ENCODE peak calls at places on chromosomes 13 and 19, in eight cellular contexts. Q is esophagus muscularis mucosa, M is breast epithelium, C is GM12891, I is sigmoid colon, F is transverse colon, K is stomach, A is HCT116. S is an unnamed sample.

GRCh38 chr13:33207616-33207964 is 78.0 kb downstream of the STARD13 start:
- DNase-seq in C (no peak), F (no peak), A (no peak), K (no peak), I (no peak), M (no peak), Q (peak), S (no peak)

GRCh38 chr13:33446821-33447481 is 161.4 kb upstream of the STARD13 start:
- DNase-seq in F (no peak), I (no peak), K (peak), M (peak), A (no peak), C (no peak), Q (no peak), S (no peak)

GRCh38 chr19:55146648-55147218 is 2.3 kb downstream of the TNNT1 start:
- DNase-seq in M (no peak), F (no peak), C (no peak), A (peak), Q (no peak), I (no peak), K (no peak), S (no peak)

GRCh38 chr19:58545286-58546068 is 1.6 kb downstream of the TRIM28 start:
- DNase-seq in A (no peak), Q (no peak), K (no peak), I (peak), C (no peak), F (no peak), M (no peak), S (peak)

GRCh38 chr13:42816538-42816937 is 35.2 kb downstream of the FAM216B start:
- DNase-seq in I (no peak), M (no peak), A (no peak), C (no peak), Q (no peak), K (no peak), F (no peak), S (no peak)

GRCh38 chr13:41284512-41285288 is 21.3 kb upstream of the MTRF1 start:
- DNase-seq in K (peak), C (no peak), A (peak), M (no peak), Q (no peak), F (no peak), I (no peak), S (no peak)

GRCh38 chr19:51030631-51031030 is 4.2 kb downstream of the KLK12 start:
- DNase-seq in I (peak), A (no peak), K (no peak), C (no peak), M (no peak), F (no peak), Q (no peak), S (peak)

GRCh38 chr13:26052136-26052736 is 420 bp upstream of the SHISA2 start:
- DNase-seq in F (no peak), M (no peak), I (no peak), Q (no peak), K (no peak), C (no peak), A (no peak), S (no peak)

GRCh38 chr19:19550454-19550842 is 12.4 kb downstream of the CILP2 start:
- DNase-seq in C (no peak), K (no peak), Q (no peak), I (no peak), F (no peak), A (no peak), M (no peak), S (no peak)

GRCh38 chr13:22114630-22115311 is 443.9 kb downstream of the FGF9 start:
- DNase-seq in F (no peak), I (no peak), C (peak), A (no peak), M (no peak), Q (no peak), K (no peak), S (no peak)

GRCh38 chr13:49733181-49733951 is 42.1 kb upstream of the EBPL start:
- DNase-seq in F (no peak), M (peak), A (no peak), C (no peak), K (no peak), Q (no peak), I (no peak), S (no peak)

GRCh38 chr13:98930014-98930625 is 47.7 kb downstream of the DOCK9 start:
- DNase-seq in K (no peak), F (no peak), A (no peak), M (no peak), Q (no peak), C (no peak), I (no peak), S (no peak)

GRCh38 chr13:50106559-50106958 is 91.3 kb downstream of the KCNRG start:
- DNase-seq in K (no peak), Q (no peak), F (no peak), A (no peak), I (no peak), M (no peak), C (no peak), S (no peak)

GRCh38 chr13:58313219-58313618 is 681.7 kb downstream of the PCDH17 start:
- DNase-seq in K (no peak), M (no peak), I (no peak), C (no peak), Q (no peak), F (no peak), A (no peak), S (no peak)

GRCh38 chr13:112931028-112931934 is 37.7 kb upstream of the MCF2L start:
- DNase-seq in M (peak), F (peak), K (no peak), C (no peak), I (peak), A (peak), Q (no peak), S (no peak)

GRCh38 chr13:20125129-20125782 is 35.6 kb downstream of the GJA3 start:
- DNase-seq in K (no peak), Q (no peak), I (peak), M (no peak), C (no peak), A (no peak), F (no peak), S (peak)

GRCh38 chr19:55340144-55340783 is 588 bp downstream of the KMT5C start:
- DNase-seq in K (no peak), F (peak), C (no peak), I (no peak), Q (no peak), A (no peak), M (peak), S (peak)

GRCh38 chr19:5191091-5191490 is 149.5 kb downstream of the PTPRS start:
- DNase-seq in I (no peak), K (no peak), F (no peak), Q (no peak), C (no peak), M (no peak), A (no peak), S (no peak)

GRCh38 chr19:30781519-30781918 is 409.3 kb downstream of the ZNF536 start:
- DNase-seq in A (no peak), Q (peak), I (no peak), F (no peak), C (no peak), M (no peak), K (no peak), S (peak)

GRCh38 chr19:40335855-40336700 is 12.1 kb downstream of the C19orf47 start:
- DNase-seq in C (no peak), K (no peak), Q (no peak), I (no peak), M (no peak), A (no peak), F (no peak), S (no peak)

GRCh38 chr13:109836629-109837607 is 50.5 kb upstream of the IRS2 start:
- DNase-seq in F (peak), K (peak), C (no peak), M (no peak), Q (peak), I (no peak), A (no peak), S (no peak)

GRCh38 chr19:8922591-8922990 is 87.6 kb downstream of the MUC16 start:
- DNase-seq in A (no peak), F (no peak), Q (no peak), I (no peak), K (no peak), M (no peak), C (no peak), S (no peak)

GRCh38 chr19:8924283-8924682 is 85.9 kb downstream of the MUC16 start:
- DNase-seq in C (no peak), A (no peak), M (no peak), Q (no peak), F (no peak), I (no peak), K (no peak), S (no peak)

DNA sequence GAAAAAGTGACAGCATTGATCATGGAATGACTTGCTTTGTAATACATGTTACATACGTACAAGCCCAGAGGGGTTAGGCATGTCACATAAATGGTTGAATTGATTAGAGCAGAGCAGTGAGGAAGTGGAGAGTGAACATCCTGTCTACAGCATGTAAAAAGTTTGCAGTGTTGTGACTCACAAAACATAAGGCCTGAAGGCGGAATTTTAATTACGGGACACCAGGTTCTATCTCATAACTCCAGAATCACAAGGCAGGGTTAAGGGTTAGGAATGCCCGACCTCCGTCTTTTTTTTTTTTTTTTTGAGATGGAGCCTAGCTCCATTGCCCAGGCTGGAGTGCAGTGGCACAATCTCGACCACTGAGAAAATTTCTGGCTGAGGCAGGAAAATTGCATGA is 83.9 kb downstream of the MUC16 start:
- DNase-seq in M (no peak), I (no peak), F (no peak), C (no peak), A (no peak), Q (no peak), K (no peak), S (no peak)
- TF ChIP-seq POLR2A in M (no peak), I (no peak), F (no peak), C (no peak), A (no peak), Q (no peak), K (no peak), S (no peak)

GRCh38 chr19:38076337-38076736 is 147.7 kb downstream of the DPF1 start:
- DNase-seq in I (no peak), K (no peak), M (no peak), F (no peak), A (no peak), C (no peak), Q (no peak), S (no peak)

GRCh38 chr19:38078302-38078930 is 145.6 kb downstream of the DPF1 start:
- DNase-seq in I (no peak), A (no peak), M (no peak), C (no peak), K (no peak), F (no peak), Q (no peak), S (no peak)

GRCh38 chr19:38081547-38082255 is 142.3 kb downstream of the DPF1 start:
- DNase-seq in C (no peak), Q (no peak), F (no peak), A (no peak), I (no peak), K (no peak), M (no peak), S (no peak)

GRCh38 chr19:38082256-38083118 is 141.5 kb downstream of the DPF1 start:
- DNase-seq in C (no peak), F (no peak), Q (no peak), M (no peak), A (no peak), K (no peak), I (no peak), S (no peak)

DNA sequence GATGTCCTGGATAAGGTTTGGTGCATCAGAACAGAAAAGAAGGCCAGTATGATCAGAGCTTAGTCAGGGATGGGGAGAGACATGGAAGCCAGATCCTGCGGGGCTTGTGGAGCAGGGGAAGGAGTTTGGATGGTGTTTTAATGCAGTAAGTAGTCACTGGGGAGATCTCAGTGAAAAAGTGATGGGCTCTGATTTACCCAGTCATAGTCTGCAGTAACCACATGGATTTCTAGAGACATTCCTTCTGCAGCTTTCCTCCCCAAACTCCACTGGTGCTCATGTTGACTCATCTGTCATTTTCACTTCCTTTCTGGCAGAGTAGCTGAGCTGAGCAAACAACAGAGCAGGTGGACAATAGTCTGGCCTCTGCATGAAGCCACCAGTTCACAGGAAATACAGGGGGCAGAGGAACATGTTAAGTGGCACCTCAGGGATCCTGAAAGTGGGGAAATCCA is 144.1 kb downstream of the DPF1 start:
- DNase-seq in F (no peak), A (no peak), I (no peak), K (peak), C (peak), M (no peak), Q (peak), S (no peak)
- TF ChIP-seq POLR2AphosphoS5 in F (no peak), A (no peak), I (no peak), K (no peak), C (no peak), M (no peak), Q (no peak), S (no peak)

DNA sequence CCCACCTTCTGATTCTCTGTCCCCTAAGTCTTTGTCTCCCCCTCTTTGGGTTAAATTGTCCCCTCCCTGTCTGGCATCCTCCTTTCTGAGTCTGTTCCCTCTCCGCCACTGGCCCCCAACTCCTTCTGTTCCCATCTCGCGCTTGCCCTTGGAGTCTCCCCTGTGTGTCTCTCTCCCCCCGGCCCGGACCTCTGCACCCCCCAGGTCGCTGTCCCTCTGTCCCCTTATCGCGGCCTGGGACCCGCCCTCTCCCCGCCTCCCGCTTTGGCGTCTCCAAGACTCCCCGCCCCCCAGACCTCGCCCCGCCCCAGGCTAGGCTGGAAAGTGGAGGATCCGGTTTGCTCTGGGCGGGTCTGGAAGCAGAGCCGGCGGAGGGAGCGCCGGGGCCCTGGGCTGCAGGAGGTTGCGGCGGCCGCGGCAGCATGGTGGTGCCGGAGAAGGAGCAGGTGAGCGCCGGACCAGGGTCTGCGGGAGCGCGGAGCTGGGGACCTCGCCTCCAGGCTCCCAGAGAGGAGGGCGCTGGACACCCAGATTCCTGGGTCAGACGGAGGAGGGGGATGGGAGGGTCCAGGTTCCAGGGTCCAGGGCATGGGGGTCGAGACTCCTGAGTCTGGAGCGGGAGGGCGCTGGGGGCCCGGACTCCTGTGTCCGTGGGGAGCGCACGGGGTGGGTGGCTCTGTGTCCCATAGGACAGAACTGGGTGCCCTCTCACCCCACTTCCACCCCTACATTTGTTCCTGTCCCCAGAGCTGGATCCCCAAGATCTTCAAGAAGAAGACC is at the start of gene TRPM4:
- DNase-seq in C (no peak), A (peak), K (peak), M (peak), F (peak), Q (no peak), I (peak), S (peak)
- TF ChIP-seq POLR2A in C (no peak), A (peak), K (peak), M (peak), F (peak), Q (peak), I (peak), S (no peak)

DNA sequence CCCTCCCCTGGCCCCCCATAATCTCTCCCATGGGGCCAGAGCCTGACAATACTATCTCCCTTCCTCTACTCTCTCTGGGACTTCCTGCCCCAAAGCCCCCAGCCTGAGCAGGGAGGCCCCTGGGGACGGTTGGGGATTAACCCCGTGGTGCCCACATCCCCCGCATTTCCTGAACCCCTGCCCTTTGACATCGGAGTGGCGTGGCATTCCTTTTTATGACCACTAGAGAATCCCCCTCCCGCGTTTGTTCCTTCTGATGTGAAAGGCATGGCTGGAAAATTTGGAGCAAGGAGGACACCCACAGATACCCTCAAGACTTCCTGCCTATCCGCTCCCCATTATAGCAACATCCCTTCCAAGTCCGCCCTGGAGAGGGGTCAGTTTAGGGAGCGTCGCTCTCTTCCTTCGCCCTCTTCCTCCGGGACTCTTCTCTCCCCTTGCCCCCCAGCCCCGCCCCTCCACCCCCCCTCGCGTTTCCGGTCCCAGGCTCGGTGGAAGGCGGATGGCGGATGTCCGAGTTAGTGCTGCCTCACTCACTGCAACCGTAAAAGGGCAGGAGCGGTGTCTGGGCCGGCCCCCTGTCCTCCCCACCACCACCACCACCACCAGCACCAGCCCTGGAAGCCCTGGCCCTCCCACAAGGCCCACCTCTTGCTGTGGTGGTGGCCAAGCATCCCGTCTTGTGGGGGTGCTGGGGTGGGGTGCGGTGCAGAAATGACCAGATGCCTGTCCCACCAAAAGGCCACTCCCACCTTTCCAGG is 1.8 kb downstream of the VASP start:
- DNase-seq in I (peak), M (peak), K (peak), C (peak), F (peak), A (no peak), Q (peak), S (no peak)
- TF ChIP-seq POLR2AphosphoS5 in I (peak), M (no peak), K (no peak), C (peak), F (peak), A (peak), Q (peak), S (no peak)

GRCh38 chr19:35740423-35741215 is 1.6 kb downstream of the IGFLR1 start:
- DNase-seq in K (peak), C (peak), I (peak), A (peak), M (peak), Q (peak), F (peak), S (peak)
- TF ChIP-seq POLR2A in K (no peak), C (peak), I (no peak), A (peak), M (no peak), Q (no peak), F (peak), S (peak)